ENCODE peak calls at places on chromosomes 6 and 20, in ten cellular contexts. S, M, X, H, I, K, W, G, C and O are unnamed samples.

GRCh38 chr6:113671440-113671839 is 185.7 kb upstream of the MARCKS start:
- DNase-seq in S (no peak), M (no peak), X (no peak), H (no peak), I (no peak), K (no peak), W (no peak), G (no peak), C (no peak), O (no peak)

GRCh38 chr6:87237804-87238203 is 82.4 kb downstream of the ZNF292 start:
- DNase-seq in S (peak; percentile 18), M (peak; percentile 24), X (no peak), H (no peak), I (no peak), K (no peak), W (no peak), G (no peak), C (peak; percentile 41), O (no peak)

GRCh38 chr6:157137501-157137900 is 185.8 kb downstream of the TMEM242 start:
- DNase-seq in S (no peak), M (no peak), X (no peak), H (no peak), I (no peak), K (no peak), W (no peak), G (no peak), C (no peak), O (no peak)

GRCh38 chr6:53464483-53464882 is 80.4 kb downstream of the GCLC start:
- DNase-seq in S (no peak), M (no peak), X (no peak), H (no peak), I (peak; percentile 64), K (no peak), W (no peak), G (no peak), C (no peak), O (no peak)

GRCh38 chr6:36659271-36659670 is 19.2 kb upstream of the CDKN1A start:
- DNase-seq in S (no peak), M (no peak), X (no peak), H (no peak), I (peak; percentile 45), K (no peak), W (no peak), G (no peak), C (peak; percentile 30), O (no peak)

GRCh38 chr20:47230811-47231256 is 125.7 kb downstream of the ZMYND8 start:
- DNase-seq in S (no peak), M (no peak), X (no peak), H (no peak), I (no peak), K (no peak), W (no peak), G (no peak), C (no peak), O (no peak)

GRCh38 chr6:117352466-117353081 is 73.2 kb downstream of the ROS1 start:
- DNase-seq in S (peak; percentile 24), M (peak; percentile 8), X (no peak), H (no peak), I (no peak), K (peak; percentile 13), W (no peak), G (no peak), C (peak; percentile 37), O (peak; percentile 6)

GRCh38 chr6:18823782-18824386 is 436.7 kb downstream of the RNF144B start:
- DNase-seq in S (peak; percentile 74), M (no peak), X (no peak), H (no peak), I (no peak), K (no peak), W (no peak), G (peak; percentile 75), C (peak; percentile 23), O (peak; percentile 85)

GRCh38 chr20:25236450-25237304 is 11.2 kb upstream of the PYGB start:
- DNase-seq in S (no peak), M (no peak), X (no peak), H (no peak), I (no peak), K (no peak), W (no peak), G (no peak), C (no peak), O (no peak)

GRCh38 chr6:131787955-131788712 is 19.7 kb upstream of the ENPP1 start:
- DNase-seq in S (no peak), M (no peak), X (peak; percentile 73), H (no peak), I (peak; percentile 20), K (no peak), W (no peak), G (no peak), C (no peak), O (no peak)

GRCh38 chr20:9629821-9630220 is 115.4 kb downstream of the LAMP5 start:
- DNase-seq in S (no peak), M (no peak), X (no peak), H (no peak), I (no peak), K (no peak), W (no peak), G (no peak), C (no peak), O (no peak)

GRCh38 chr6:68635706-68636513 is 828 bp downstream of the ADGRB3 start:
- DNase-seq in S (no peak), M (no peak), X (peak; percentile 15), H (no peak), I (peak; percentile 36), K (no peak), W (no peak), G (no peak), C (peak; percentile 6), O (no peak)

GRCh38 chr6:18528084-18528743 is 141.1 kb downstream of the RNF144B start:
- DNase-seq in S (no peak), M (peak; percentile 35), X (peak; percentile 56), H (no peak), I (no peak), K (no peak), W (no peak), G (no peak), C (peak; percentile 6), O (peak; percentile 33)

GRCh38 chr6:8958894-8959511 is 523.7 kb upstream of the SLC35B3 start:
- DNase-seq in S (peak; percentile 83), M (no peak), X (no peak), H (no peak), I (no peak), K (no peak), W (no peak), G (no peak), C (no peak), O (no peak)

GRCh38 chr6:14732226-14732844 is 513.5 kb upstream of the JARID2 start:
- DNase-seq in S (no peak), M (no peak), X (no peak), H (no peak), I (no peak), K (no peak), W (no peak), G (no peak), C (no peak), O (no peak)

GRCh38 chr6:52595000-52595795 is 18.3 kb upstream of the TRAM2 start:
- DNase-seq in S (no peak), M (peak; percentile 67), X (no peak), H (no peak), I (peak; percentile 63), K (no peak), W (no peak), G (no peak), C (no peak), O (peak; percentile 22)

GRCh38 chr6:125974214-125974866 is 12.0 kb upstream of the TRMT11 start:
- DNase-seq in S (peak; percentile 46), M (no peak), X (peak; percentile 61), H (no peak), I (no peak), K (no peak), W (no peak), G (no peak), C (peak; percentile 75), O (peak; percentile 28)

GRCh38 chr6:159968295-159969203 is at the start of gene IGF2R:
- DNase-seq in S (peak; percentile 62), M (peak; percentile 83), X (peak; percentile 96), H (peak; percentile 99), I (peak; percentile 94), K (peak; percentile 55), W (peak; percentile 95), G (no peak), C (peak; percentile 94), O (peak; percentile 97)

GRCh38 chr6:95094751-95095150 is 482.6 kb upstream of the MANEA start:
- DNase-seq in S (peak; percentile 46), M (no peak), X (no peak), H (no peak), I (no peak), K (peak; percentile 51), W (no peak), G (no peak), C (no peak), O (no peak)

GRCh38 chr6:123784330-123784729 is 19.3 kb upstream of the NKAIN2 start:
- DNase-seq in S (no peak), M (no peak), X (no peak), H (no peak), I (no peak), K (no peak), W (no peak), G (no peak), C (no peak), O (no peak)

GRCh38 chr6:48883116-48883515 is 579.9 kb downstream of the MMUT start:
- DNase-seq in S (no peak), M (no peak), X (no peak), H (no peak), I (no peak), K (no peak), W (no peak), G (no peak), C (no peak), O (no peak)

GRCh38 chr20:52461602-52462001 is 270.0 kb upstream of the ZFP64 start:
- DNase-seq in S (no peak), M (no peak), X (no peak), H (no peak), I (no peak), K (no peak), W (no peak), G (no peak), C (no peak), O (no peak)

GRCh38 chr20:55500130-55500529 is 505.2 kb downstream of the CBLN4 start:
- DNase-seq in S (no peak), M (no peak), X (no peak), H (no peak), I (no peak), K (no peak), W (no peak), G (no peak), C (no peak), O (no peak)

GRCh38 chr6:82057846-82058554 is 189.5 kb downstream of the IBTK start:
- DNase-seq in S (no peak), M (no peak), X (peak; percentile 90), H (no peak), I (no peak), K (no peak), W (no peak), G (no peak), C (peak; percentile 67), O (no peak)

GRCh38 chr20:9342651-9343050 is 171.7 kb upstream of the LAMP5 start:
- DNase-seq in S (no peak), M (no peak), X (no peak), H (no peak), I (no peak), K (no peak), W (no peak), G (no peak), C (no peak), O (no peak)

GRCh38 chr20:18904624-18905023 is 91.0 kb downstream of the SCP2D1 start:
- DNase-seq in S (peak; percentile 1), M (no peak), X (no peak), H (no peak), I (no peak), K (no peak), W (no peak), G (peak; percentile 7), C (no peak), O (peak; percentile 4)

GRCh38 chr6:4611441-4612129 is 164.6 kb upstream of the CDYL start:
- DNase-seq in S (no peak), M (no peak), X (no peak), H (no peak), I (peak; percentile 58), K (no peak), W (no peak), G (no peak), C (no peak), O (no peak)

GRCh38 chr6:18147160-18147559 is 7.7 kb downstream of the TPMT start:
- DNase-seq in S (no peak), M (no peak), X (no peak), H (no peak), I (no peak), K (peak; percentile 57), W (no peak), G (no peak), C (no peak), O (no peak)